ENCODE peak calls at places on chromosome 4, in seven cellular contexts. H is upper lobe of right lung; G is hypothalamus; K is germinal center; A is HepG2; Y is stimulated activated CD8-positive, alpha-beta memory T cell treated with anti-CD3 and anti-CD28 coated beads, Interleukin-7, amount 100 ng/mL, for 1 hour; D is NCI-H187 treated with DMSO at 0.1 percent for 48 hours. L is an unnamed sample.

GRCh38 chr4:151933122-151933827 is 172.5 kb upstream of the GATB start:
- DNase-seq in Y (no peak), D (no peak), A (no peak), H (no peak), G (no peak), K (no peak), L (no peak)

GRCh38 chr4:142405021-142405991 is 440.8 kb downstream of the INPP4B start:
- DNase-seq in D (no peak), K (no peak), H (no peak), Y (no peak), G (peak), A (no peak), L (no peak)

GRCh38 chr4:38625508-38625907 is 38.5 kb upstream of the KLF3 start:
- DNase-seq in G (no peak), A (no peak), K (no peak), Y (no peak), D (no peak), H (no peak), L (no peak)

GRCh38 chr4:76058888-76059426 is 15.6 kb upstream of the ART3 start:
- DNase-seq in K (no peak), A (peak), Y (no peak), D (no peak), H (no peak), G (no peak), L (no peak)

GRCh38 chr4:18636001-18636680 is 614.6 kb upstream of the LCORL start:
- DNase-seq in D (no peak), G (no peak), K (no peak), H (no peak), A (no peak), Y (no peak), L (no peak)

GRCh38 chr4:176277162-176277904 is 8.3 kb upstream of the ASB5 start:
- DNase-seq in K (peak), H (no peak), A (peak), Y (no peak), D (no peak), G (peak), L (peak)

GRCh38 chr4:182143822-182144620 is 99.2 kb upstream of the TENM3 start:
- DNase-seq in A (no peak), D (no peak), G (peak), H (peak), Y (no peak), K (no peak), L (no peak)

GRCh38 chr4:41658106-41658505 is 90.4 kb downstream of the PHOX2B start:
- DNase-seq in G (no peak), Y (no peak), K (no peak), D (no peak), H (no peak), A (no peak), L (no peak)

GRCh38 chr4:52712991-52713275 is 38.3 kb downstream of the ERVMER34-1 start:
- DNase-seq in K (no peak), H (no peak), Y (no peak), D (no peak), G (no peak), A (no peak), L (no peak)

GRCh38 chr4:63464393-63464792 is 944.9 kb downstream of the TECRL start:
- DNase-seq in D (no peak), A (no peak), Y (no peak), K (no peak), G (no peak), H (no peak), L (no peak)

GRCh38 chr4:174317531-174317930 is 33.8 kb downstream of the CEP44 start:
- DNase-seq in K (no peak), Y (no peak), D (no peak), A (no peak), H (no peak), G (no peak), L (no peak)

GRCh38 chr4:108113229-108113628 is 55.5 kb downstream of the LEF1 start:
- DNase-seq in D (no peak), G (no peak), H (no peak), Y (peak), A (no peak), K (no peak), L (no peak)

GRCh38 chr4:142656178-142656577 is 189.9 kb downstream of the INPP4B start:
- DNase-seq in K (no peak), A (no peak), H (no peak), G (no peak), D (no peak), Y (no peak), L (peak)

GRCh38 chr4:187027231-187027760 is 303.6 kb upstream of the FAT1 start:
- DNase-seq in G (no peak), A (no peak), Y (no peak), K (no peak), H (no peak), D (no peak), L (no peak)

GRCh38 chr4:68209003-68209402 is 36.5 kb downstream of the TMPRSS11B start:
- DNase-seq in Y (no peak), H (no peak), D (no peak), G (no peak), A (no peak), K (no peak), L (no peak)

GRCh38 chr4:151195801-151196200 is 81.2 kb upstream of the PRSS48 start:
- DNase-seq in H (no peak), A (no peak), G (no peak), K (no peak), Y (no peak), D (no peak), L (no peak)

GRCh38 chr4:67575889-67576329 is 17.4 kb downstream of the STAP1 start:
- DNase-seq in D (no peak), G (no peak), A (no peak), H (no peak), K (no peak), Y (no peak), L (no peak)

GRCh38 chr4:8278421-8279287 is 9.1 kb downstream of the HTRA3 start:
- DNase-seq in K (no peak), A (no peak), Y (no peak), H (peak), D (no peak), G (no peak), L (no peak)

L was measured in Karpas-422.